ENCODE peak calls at places on chromosomes 13 and 19, in five cellular contexts. Y is fibroblast of the aortic adventitia, P is activated T-cell treated with anti-CD3 and anti-CD28 coated beads for 1 hour, W is naive B cell, D is left cardiac atrium. H is an unnamed sample.

GRCh38 chr19:15875075-15875474 is 22.8 kb downstream of the CYP4F2 start:
- DNase-seq in Y (no peak), P (no peak), W (no peak), D (no peak), H (no peak)

GRCh38 chr19:5403968-5404640 is 51.1 kb upstream of the ZNRF4 start:
- DNase-seq in Y (peak; percentile 89), P (peak; percentile 42), W (peak; percentile 9), D (peak; percentile 88), H (peak; percentile 90)

GRCh38 chr13:108365255-108365654 is 95.7 kb downstream of the TNFSF13B start:
- DNase-seq in Y (no peak), P (no peak), W (no peak), D (no peak), H (no peak)

GRCh38 chr13:110290811-110291210 is 16.1 kb downstream of the COL4A1 start:
- DNase-seq in Y (no peak), P (no peak), W (no peak), D (no peak), H (no peak)

GRCh38 chr19:38657633-38658222 is 10.3 kb downstream of the ACTN4 start:
- DNase-seq in Y (peak; percentile 61), P (no peak), W (no peak), D (no peak), H (peak; percentile 98)

GRCh38 chr13:78610381-78610883 is 7.1 kb upstream of the POU4F1 start:
- DNase-seq in Y (peak; percentile 37), P (no peak), W (no peak), D (no peak), H (no peak)

GRCh38 chr19:58150328-58150921 is at the start of gene ZNF329:
- DNase-seq in Y (peak; percentile 79), P (peak; percentile 94), W (peak; percentile 90), D (peak; percentile 93), H (peak; percentile 96)

GRCh38 chr19:20611866-20612265 is 46.3 kb upstream of the ZNF737 start:
- DNase-seq in Y (no peak), P (no peak), W (no peak), D (no peak), H (no peak)